ENCODE peak calls at places on chromosomes 5 and 9, in six cellular contexts. B is GM23248; P is neural progenitor cell; O is CD4-positive, alpha-beta T cell; U is fibroblast of lung; C is pancreas. N is an unnamed sample.

GRCh38 chr5:107213025-107213424 is 457.7 kb downstream of the EFNA5 start:
- DNase-seq in B (no peak), P (no peak), O (no peak), U (no peak), C (no peak), N (no peak)

GRCh38 chr9:127575875-127576778 is 36.0 kb upstream of the STXBP1 start:
- DNase-seq in B (no peak), P (no peak), O (no peak), U (peak), C (no peak), N (no peak)

GRCh38 chr5:136137497-136138220 is 5.0 kb downstream of the SMAD5 start:
- DNase-seq in B (peak), P (no peak), O (no peak), U (no peak), C (no peak), N (no peak)

GRCh38 chr9:102551346-102551745 is 443.8 kb upstream of the CYLC2 start:
- DNase-seq in B (no peak), P (no peak), O (no peak), U (no peak), C (no peak), N (no peak)

GRCh38 chr5:35092703-35093102 is 45.0 kb upstream of the AGXT2 start:
- DNase-seq in B (no peak), P (no peak), O (no peak), U (no peak), C (no peak), N (no peak)

GRCh38 chr5:133930061-133930823 is 38.2 kb downstream of the C5orf15 start:
- DNase-seq in B (peak), P (no peak), O (peak), U (peak), C (no peak), N (no peak)

GRCh38 chr5:154058055-154059038 is 19.6 kb downstream of the MFAP3 start:
- DNase-seq in B (no peak), P (no peak), O (no peak), U (peak), C (peak), N (no peak)

GRCh38 chr9:103364753-103365152 is 369.6 kb downstream of the CYLC2 start:
- DNase-seq in B (peak), P (no peak), O (no peak), U (peak), C (no peak), N (peak)

GRCh38 chr5:72677447-72677846 is 139.0 kb upstream of the TNPO1 start:
- DNase-seq in B (no peak), P (no peak), O (no peak), U (no peak), C (no peak), N (no peak)
- H3K27ac ChIP-seq in B (no peak), P (no peak), O (no peak), U (no peak), C (no peak), N (no peak)

GRCh38 chr5:52881468-52881867 is 93.8 kb downstream of the ITGA1 start:
- DNase-seq in B (no peak), P (no peak), O (no peak), U (no peak), C (no peak), N (no peak)
- H3K27ac ChIP-seq in B (no peak), P (no peak), O (no peak), U (no peak), C (no peak), N (no peak)

GRCh38 chr5:14148483-14148882 is 5.3 kb downstream of the TRIO start:
- DNase-seq in B (no peak), P (no peak), O (no peak), U (peak), C (no peak), N (no peak)
- H3K27ac ChIP-seq in B (peak), P (no peak), O (no peak), U (no peak), C (no peak), N (no peak)

GRCh38 chr5:72295539-72295938 is 24.5 kb downstream of the MRPS27 start:
- DNase-seq in B (no peak), P (no peak), O (no peak), U (no peak), C (no peak), N (no peak)

GRCh38 chr5:72294473-72294872 is 25.6 kb downstream of the MRPS27 start:
- DNase-seq in B (no peak), P (no peak), O (no peak), U (no peak), C (no peak), N (no peak)

GRCh38 chr5:72291601-72292000 is 28.4 kb downstream of the MRPS27 start:
- DNase-seq in B (no peak), P (no peak), O (no peak), U (no peak), C (no peak), N (no peak)

GRCh38 chr5:72292411-72292810 is 27.6 kb downstream of the MRPS27 start:
- DNase-seq in B (no peak), P (no peak), O (no peak), U (no peak), C (no peak), N (no peak)

DNA sequence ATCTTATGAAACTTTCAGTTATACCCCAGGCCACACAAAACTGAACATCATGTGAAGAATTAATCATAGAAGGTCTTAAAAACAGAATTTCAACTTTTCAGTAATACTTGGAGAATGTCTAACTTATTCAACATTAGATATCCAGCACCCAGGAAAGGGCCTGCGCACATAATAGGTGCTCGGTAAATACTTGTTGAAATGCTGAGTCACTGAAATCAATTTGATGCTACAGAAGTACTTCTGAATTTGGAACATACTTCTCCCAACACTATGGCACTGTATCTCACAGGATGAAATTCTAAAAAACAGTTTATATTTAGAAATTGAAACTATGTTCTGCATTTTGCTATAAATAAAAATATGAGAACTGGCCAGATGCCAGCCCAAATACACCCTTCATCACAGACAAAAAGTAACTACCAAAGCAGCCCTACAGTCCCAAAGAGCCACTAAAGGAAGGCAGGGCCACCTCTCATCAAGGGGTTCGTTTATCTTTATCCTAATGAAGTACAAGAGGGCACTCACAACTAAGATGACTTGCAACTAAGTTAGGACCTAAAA is 26.5 kb downstream of the MRPS27 start:
- DNase-seq in B (no peak), P (no peak), O (no peak), U (no peak), C (no peak), N (no peak)
- H3K27ac ChIP-seq in B (no peak), P (no peak), O (no peak), U (no peak), C (no peak), N (no peak)

DNA sequence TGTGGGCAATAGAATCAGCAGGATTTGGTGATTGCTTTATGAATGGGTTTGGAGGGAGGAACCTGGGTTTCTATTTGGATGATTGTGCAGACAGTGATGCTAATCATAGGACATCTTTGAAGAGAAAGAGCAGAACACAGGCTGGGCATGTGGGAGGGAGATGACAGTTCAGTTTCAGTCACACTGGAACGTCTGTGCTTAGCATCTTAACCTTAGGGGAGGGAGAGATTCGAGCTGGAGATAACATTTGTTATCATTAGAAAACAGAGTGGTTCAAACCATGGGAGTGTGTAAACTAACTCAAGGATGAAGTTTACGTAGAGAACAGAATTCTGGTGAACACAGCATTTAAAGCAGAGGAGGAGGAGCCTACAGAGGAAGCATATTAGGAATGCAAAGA is 138.6 kb upstream of the PPP2R2B start:
- DNase-seq in B (no peak), P (no peak), O (no peak), U (no peak), C (no peak), N (no peak)
- H3K27ac ChIP-seq in B (no peak), P (no peak), O (no peak), U (no peak), C (no peak), N (no peak)

DNA sequence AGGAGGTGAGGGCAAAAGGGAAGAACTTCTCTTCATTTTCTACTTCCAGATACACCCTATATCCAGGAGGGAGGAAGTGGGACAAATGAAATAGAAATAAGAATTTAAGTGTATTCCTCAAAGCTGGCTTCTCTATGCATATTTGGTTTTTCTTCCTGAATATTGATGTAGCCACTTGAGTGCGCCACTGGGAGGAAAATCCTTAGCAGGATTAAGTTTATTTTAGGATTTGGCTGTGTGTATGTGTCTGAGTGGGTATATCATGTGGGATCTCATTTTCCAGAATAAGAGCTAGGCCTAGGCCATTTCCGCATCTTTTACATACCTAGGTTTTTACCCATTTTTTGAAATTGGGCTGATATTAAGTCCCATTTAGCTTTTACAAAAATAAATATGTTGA is 42.5 kb downstream of the MAP1B start:
- DNase-seq in B (no peak), P (no peak), O (no peak), U (no peak), C (no peak), N (no peak)
- H3K27ac ChIP-seq in B (no peak), P (no peak), O (no peak), U (no peak), C (no peak), N (no peak)

N was measured in epithelial cell of prostate.